ENCODE peak calls at places on chromosome X, in six cellular contexts. M, Y, U, Q, O and K are unnamed samples.

GRCh38 chrX:44060221-44060620 is 87.0 kb upstream of the NDP start:
- DNase-seq in O (no peak), Q (no peak), U (no peak), Y (no peak), M (no peak), K (no peak)

GRCh38 chrX:109384569-109385174 is 97.2 kb downstream of the GUCY2F start:
- DNase-seq in U (no peak), O (no peak), Y (no peak), M (no peak), Q (peak), K (no peak)

GRCh38 chrX:20317873-20318272 is 51.2 kb upstream of the RPS6KA3 start:
- DNase-seq in U (no peak), Y (no peak), Q (no peak), O (no peak), M (no peak), K (no peak)

GRCh38 chrX:133527825-133528224 is 112.5 kb upstream of the GPC4 start:
- DNase-seq in O (no peak), M (no peak), U (no peak), Q (no peak), Y (no peak), K (no peak)

GRCh38 chrX:14897042-14897441 is 23.8 kb downstream of the MOSPD2 start:
- DNase-seq in O (no peak), Q (no peak), M (no peak), Y (no peak), U (no peak), K (no peak)

GRCh38 chrX:1542994-1543725 is 6.2 kb upstream of the P2RY8 start:
- DNase-seq in Q (no peak), M (no peak), O (no peak), Y (no peak), U (no peak), K (no peak)

GRCh38 chrX:122625821-122626220 is 558.3 kb upstream of the GRIA3 start:
- DNase-seq in M (no peak), U (no peak), O (no peak), Q (no peak), Y (no peak), K (no peak)

GRCh38 chrX:19785647-19786046 is 101.8 kb downstream of the SH3KBP1 start:
- DNase-seq in O (no peak), Y (no peak), Q (no peak), U (no peak), M (peak), K (no peak)

GRCh38 chrX:42119076-42119475 is 195.7 kb upstream of the CASK start:
- DNase-seq in O (peak), U (no peak), Q (no peak), M (peak), Y (no peak), K (no peak)

GRCh38 chrX:23369037-23369436 is 34.4 kb downstream of the PTCHD1 start:
- DNase-seq in Q (no peak), Y (no peak), U (no peak), M (no peak), O (no peak), K (no peak)